ENCODE peak calls at places on chromosomes 12 and 14, in seven cellular contexts. H is iris pigment epithelial cell, E is KG1, B is activated gamma-delta T cell, S is GOT3, X is nephron progenitor cell, V is endothelial cell of umbilical vein. P is an unnamed sample.

GRCh38 chr12:54983536-54984102 is 943 bp downstream of the TESPA1 start:
- DNase-seq in E (no peak), H (no peak), B (no peak), X (no peak), S (no peak), V (no peak), P (no peak)

GRCh38 chr14:70856851-70857498 is 47.7 kb upstream of the MAP3K9 start:
- DNase-seq in E (no peak), H (peak; percentile 96), S (no peak), B (no peak), V (no peak), X (no peak), P (no peak)

GRCh38 chr14:90384543-90384911 is 12.3 kb upstream of the CALM1 start:
- DNase-seq in E (no peak), S (no peak), B (no peak), X (no peak), H (peak; percentile 5), V (no peak), P (no peak)

GRCh38 chr12:58745348-58746125 is 174.8 kb downstream of the LRIG3 start:
- DNase-seq in H (no peak), V (no peak), S (no peak), X (no peak), E (no peak), B (no peak), P (no peak)

GRCh38 chr12:55706840-55707671 is 648 bp downstream of the ITGA7 start:
- DNase-seq in S (no peak), V (no peak), H (no peak), E (no peak), X (peak; percentile 37), B (no peak), P (no peak)

GRCh38 chr14:81363746-81364400 is 36.3 kb downstream of the STON2 start:
- DNase-seq in V (no peak), H (no peak), X (no peak), S (no peak), E (no peak), B (no peak), P (no peak)

GRCh38 chr14:97380539-97380941 is 583.4 kb downstream of the VRK1 start:
- DNase-seq in S (no peak), E (no peak), H (no peak), X (no peak), V (no peak), B (no peak), P (no peak)

GRCh38 chr14:75982724-75983358 is 1.0 kb upstream of the TGFB3 start:
- DNase-seq in H (peak; percentile 53), E (no peak), S (no peak), B (no peak), X (no peak), V (peak; percentile 28), P (peak; percentile 78)

GRCh38 chr12:53427905-53428594 is 4.4 kb downstream of the AMHR2 start:
- DNase-seq in H (peak; percentile 95), V (no peak), B (no peak), E (no peak), S (peak; percentile 32), X (no peak), P (no peak)

GRCh38 chr12:69097619-69098368 is 141.6 kb upstream of the CPSF6 start:
- DNase-seq in H (no peak), X (peak; percentile 17), B (no peak), V (peak; percentile 52), S (no peak), E (no peak), P (no peak)

GRCh38 chr12:52268212-52268611 is 6.2 kb upstream of the KRT86 start:
- DNase-seq in X (no peak), V (no peak), E (no peak), B (no peak), S (no peak), H (no peak), P (no peak)

P was measured in brain pericyte.